ENCODE peak calls at places on chromosomes 5 and 9, in nine cellular contexts. D is cardiac fibroblast, W is iris pigment epithelial cell, Q is NCI-H187 treated with DMSO at 0.1 percent for 48 hours, T is neural crest cell, F is putamen, E is adipocyte, H is pulmonary artery endothelial cell, K is EH. L is an unnamed sample.

GRCh38 chr5:1200495-1201326 is 684 bp upstream of the SLC6A19 start:
- DNase-seq in H (no peak), Q (no peak), D (no peak), W (no peak), T (no peak), E (no peak), F (no peak), K (no peak), L (no peak)

GRCh38 chr9:76655970-76656369 is 108.3 kb upstream of the PCA3 start:
- DNase-seq in H (no peak), W (peak; percentile 46), D (peak; percentile 46), F (no peak), Q (no peak), K (no peak), E (no peak), T (no peak), L (no peak)

GRCh38 chr9:120558454-120558853 is 21.5 kb downstream of the CDK5RAP2 start:
- DNase-seq in W (no peak), K (no peak), F (no peak), E (no peak), T (no peak), H (no peak), Q (no peak), D (no peak), L (no peak)

GRCh38 chr5:133538718-133539117 is 73.6 kb downstream of the FSTL4 start:
- DNase-seq in H (no peak), Q (no peak), T (no peak), K (no peak), D (no peak), F (no peak), W (no peak), E (no peak), L (no peak)

GRCh38 chr5:100130307-100130706 is 404.9 kb upstream of the FAM174A start:
- DNase-seq in F (no peak), Q (no peak), H (no peak), T (no peak), K (no peak), W (no peak), D (no peak), E (no peak), L (no peak)

GRCh38 chr9:85137606-85138150 is 468.1 kb downstream of the NTRK2 start:
- DNase-seq in T (no peak), D (no peak), Q (peak; percentile 4), H (no peak), K (no peak), W (no peak), E (no peak), F (no peak), L (no peak)

GRCh38 chr5:89060768-89061167 is 177.8 kb upstream of the MEF2C start:
- DNase-seq in T (no peak), W (no peak), K (no peak), Q (no peak), F (no peak), E (no peak), D (no peak), H (no peak), L (no peak)

GRCh38 chr5:138611295-138612220 is 36.4 kb upstream of the HSPA9 start:
- DNase-seq in E (peak; percentile 49), W (peak; percentile 77), H (no peak), T (peak; percentile 41), K (no peak), Q (no peak), F (peak; percentile 79), D (peak; percentile 19), L (peak; percentile 73)

GRCh38 chr5:134112726-134113571 is 1.5 kb upstream of the TCF7 start:
- DNase-seq in F (no peak), H (no peak), K (no peak), W (no peak), Q (no peak), T (no peak), D (no peak), E (no peak), L (no peak)